ENCODE peak calls at places on chromosomes 5 and 9, in seven cellular contexts. K is activated T-cell treated with anti-CD3 and anti-CD28 coated beads, Interleukin-2, amount 50 U/mL, for 48 hours; O is colonic mucosa; U is endodermal cell; Y is substantia nigra; Q is NCI-H345; F is body of pancreas. D is an unnamed sample.

GRCh38 chr9:752681-753200 is 88.8 kb upstream of the DMRT1 start:
- DNase-seq in K (no peak), O (no peak), U (no peak), Y (no peak), Q (no peak), F (no peak), D (no peak)

GRCh38 chr5:82591021-82591515 is 312.9 kb upstream of the RPS23 start:
- DNase-seq in K (no peak), O (no peak), U (no peak), Y (no peak), Q (no peak), F (no peak), D (no peak)

GRCh38 chr5:93303291-93303691 is 277.7 kb downstream of the NR2F1-AS1 start:
- DNase-seq in K (no peak), O (no peak), U (no peak), Y (no peak), Q (no peak), F (no peak), D (no peak)

GRCh38 chr9:129497064-129497836 is 123.7 kb downstream of the C9orf50 start:
- DNase-seq in K (no peak), O (peak; percentile 24), U (no peak), Y (peak; percentile 68), Q (peak; percentile 35), F (peak; percentile 64), D (peak; percentile 60)

GRCh38 chr9:75664597-75664996 is 225.9 kb upstream of the PCSK5 start:
- DNase-seq in K (no peak), O (no peak), U (no peak), Y (no peak), Q (peak; percentile 82), F (no peak), D (no peak)

GRCh38 chr9:14313378-14313940 is 482 bp downstream of the NFIB start:
- DNase-seq in K (peak; percentile 28), O (peak; percentile 43), U (peak; percentile 84), Y (no peak), Q (no peak), F (peak; percentile 47), D (no peak)

GRCh38 chr9:35073276-35073607 is 817 bp upstream of the VCP start:
- DNase-seq in K (no peak), O (no peak), U (no peak), Y (no peak), Q (no peak), F (no peak), D (no peak)

GRCh38 chr9:132235894-132236661 is 74.2 kb downstream of the NTNG2 start:
- DNase-seq in K (peak; percentile 88), O (peak; percentile 76), U (peak; percentile 97), Y (peak; percentile 69), Q (peak; percentile 84), F (peak; percentile 86), D (peak; percentile 73)

GRCh38 chr5:61625682-61626620 is 293.9 kb downstream of the ZSWIM6 start:
- DNase-seq in K (peak; percentile 61), O (peak; percentile 86), U (peak; percentile 91), Y (peak; percentile 87), Q (peak; percentile 59), F (peak; percentile 72), D (peak; percentile 72)

GRCh38 chr5:2175842-2176404 is 293.2 kb upstream of the IRX4 start:
- DNase-seq in K (no peak), O (no peak), U (no peak), Y (no peak), Q (no peak), F (no peak), D (no peak)

GRCh38 chr9:113526841-113527240 is 63.3 kb downstream of the RGS3 start:
- DNase-seq in K (no peak), O (no peak), U (no peak), Y (peak; percentile 11), Q (no peak), F (no peak), D (no peak)

GRCh38 chr5:178327931-178328711 is 95.5 kb upstream of the PHYKPL start:
- DNase-seq in K (no peak), O (no peak), U (no peak), Y (no peak), Q (no peak), F (no peak), D (no peak)

GRCh38 chr9:69743930-69744329 is 15.9 kb downstream of the PTAR1 start:
- DNase-seq in K (no peak), O (no peak), U (no peak), Y (no peak), Q (no peak), F (no peak), D (no peak)

GRCh38 chr5:143033535-143034260 is 263.5 kb downstream of the ARHGAP26 start:
- DNase-seq in K (no peak), O (no peak), U (no peak), Y (no peak), Q (no peak), F (no peak), D (no peak)

GRCh38 chr9:115969096-115969495 is 184.5 kb upstream of the PAPPA start:
- DNase-seq in K (no peak), O (no peak), U (no peak), Y (no peak), Q (no peak), F (no peak), D (no peak)

GRCh38 chr5:15620501-15620900 is 120.5 kb downstream of the FBXL7 start:
- DNase-seq in K (no peak), O (no peak), U (no peak), Y (no peak), Q (no peak), F (no peak), D (no peak)

GRCh38 chr9:14843163-14843562 is 67.1 kb downstream of the FREM1 start:
- DNase-seq in K (no peak), O (no peak), U (no peak), Y (no peak), Q (no peak), F (no peak), D (no peak)

D was measured in frontal cortex.